ENCODE peak calls at places on chromosome 19, in four cellular contexts. S is IMR-90, G is H9, C is H1. P is an unnamed sample.

GRCh38 chr19:2333807-2334211 is 5.3 kb downstream of the SPPL2B start:
- DNase-seq in C (no peak), G (no peak), S (no peak), P (peak; percentile 37)

GRCh38 chr19:980133-980998 is 3.8 kb upstream of the WDR18 start:
- DNase-seq in G (peak; percentile 87), S (no peak), C (no peak), P (peak; percentile 80)

GRCh38 chr19:31553844-31554215 is 204.6 kb upstream of the TSHZ3 start:
- DNase-seq in C (no peak), G (no peak), S (no peak), P (no peak)

GRCh38 chr19:17671906-17672305 is 16.2 kb downstream of the UNC13A start:
- DNase-seq in G (peak; percentile 71), C (no peak), S (peak; percentile 37), P (peak; percentile 87)

GRCh38 chr19:19372656-19373416 is 32.6 kb upstream of the GATAD2A start:
- DNase-seq in S (peak; percentile 45), G (peak; percentile 72), C (no peak), P (peak; percentile 51)

GRCh38 chr19:10544242-10544752 is 593 bp downstream of the ATG4D start:
- DNase-seq in C (no peak), G (no peak), S (no peak), P (peak; percentile 42)

GRCh38 chr19:12788682-12789097 is 2.6 kb upstream of the JUNB start:
- DNase-seq in G (peak; percentile 59), C (no peak), S (peak; percentile 75), P (peak; percentile 73)

GRCh38 chr19:3753631-3754410 is 7.7 kb downstream of the APBA3 start:
- DNase-seq in G (no peak), C (no peak), S (no peak), P (no peak)

GRCh38 chr19:13849277-13849676 is 27.7 kb upstream of the NANOS3 start:
- DNase-seq in C (no peak), S (no peak), G (peak; percentile 30), P (no peak)

GRCh38 chr19:37817180-37817911 is 38.0 kb upstream of the ZNF573 start:
- DNase-seq in G (peak; percentile 91), S (peak; percentile 3), C (peak; percentile 10), P (peak; percentile 80)

GRCh38 chr19:49461656-49462055 is 8.6 kb downstream of the ALDH16A1 start:
- DNase-seq in C (no peak), S (no peak), G (no peak), P (no peak)

GRCh38 chr19:35943542-35944301 is 7.5 kb downstream of the LRFN3 start:
- DNase-seq in C (no peak), G (no peak), S (no peak), P (no peak)

GRCh38 chr19:2132191-2132590 is 19.2 kb downstream of the AP3D1 start:
- DNase-seq in S (no peak), G (no peak), C (no peak), P (no peak)

GRCh38 chr19:14517446-14517839 is 754 bp downstream of the DNAJB1 start:
- DNase-seq in C (no peak), S (peak; percentile 28), G (no peak), P (peak; percentile 33)

GRCh38 chr19:49592486-49593232 is 1.7 kb downstream of the PRR12 start:
- DNase-seq in C (no peak), G (peak; percentile 68), S (no peak), P (peak; percentile 69)

GRCh38 chr19:45342911-45343310 is 2.4 kb downstream of the KLC3 start:
- DNase-seq in C (no peak), S (no peak), G (no peak), P (no peak)

GRCh38 chr19:11244846-11245589 is 5.6 kb downstream of the ANGPTL8 start:
- DNase-seq in G (no peak), S (no peak), C (no peak), P (no peak)

GRCh38 chr19:49057636-49058234 is at the start of gene CGB7:
- DNase-seq in C (no peak), S (peak; percentile 35), G (peak; percentile 83), P (peak; percentile 69)

GRCh38 chr19:38355728-38356725 is 18.3 kb upstream of the PSMD8 start:
- DNase-seq in G (no peak), C (no peak), S (no peak), P (no peak)

GRCh38 chr19:32901504-32902161 is 32.1 kb upstream of the SLC7A9 start:
- DNase-seq in G (no peak), S (no peak), C (no peak), P (no peak)

GRCh38 chr19:54266133-54266532 is 9.1 kb upstream of the LILRB5 start:
- DNase-seq in G (peak; percentile 92), S (peak; percentile 59), C (peak; percentile 66), P (peak; percentile 92)

GRCh38 chr19:35963514-35963913 is 27.3 kb downstream of the LRFN3 start:
- DNase-seq in C (no peak), S (peak; percentile 56), G (peak; percentile 76), P (peak; percentile 76)

GRCh38 chr19:44943801-44944249 is 1.8 kb downstream of the APOC4 start:
- DNase-seq in G (no peak), C (no peak), S (no peak), P (no peak)

GRCh38 chr19:15562861-15563260 is 52.2 kb upstream of the CYP4F8 start:
- DNase-seq in C (no peak), S (peak; percentile 4), G (no peak), P (no peak)

GRCh38 chr19:45601524-45602522 is at the start of gene GPR4:
- DNase-seq in G (peak; percentile 81), C (no peak), S (no peak), P (peak; percentile 65)

GRCh38 chr19:8826371-8826770 is 5.7 kb downstream of the ZNF558 start:
- DNase-seq in G (no peak), S (no peak), C (no peak), P (peak; percentile 2)

GRCh38 chr19:31534786-31535185 is 185.6 kb upstream of the TSHZ3 start:
- DNase-seq in C (no peak), G (no peak), S (no peak), P (no peak)

GRCh38 chr19:40646564-40647254 is 43.7 kb downstream of the NUMBL start:
- DNase-seq in G (no peak), S (peak; percentile 42), C (no peak), P (no peak)

GRCh38 chr19:17170538-17171297 is 44.4 kb upstream of the USE1 start:
- DNase-seq in G (no peak), C (no peak), S (no peak), P (no peak)

GRCh38 chr19:12789904-12790619 is 1.2 kb upstream of the JUNB start:
- DNase-seq in G (peak; percentile 98), C (peak; percentile 87), S (peak; percentile 93), P (peak; percentile 98)

GRCh38 chr19:48997972-48998371 is 4.3 kb downstream of the RUVBL2 start:
- DNase-seq in C (no peak), G (peak; percentile 86), S (peak; percentile 45), P (peak; percentile 86)

GRCh38 chr19:15812059-15812722 is 3.3 kb downstream of the OR10H1 start:
- DNase-seq in C (no peak), S (no peak), G (no peak), P (no peak)

GRCh38 chr19:38044267-38045111 is 137.5 kb downstream of the SIPA1L3 start:
- DNase-seq in C (no peak), G (no peak), S (peak; percentile 68), P (peak; percentile 41)

GRCh38 chr19:32345261-32346207 is at the start of gene ZNF507:
- DNase-seq in S (peak; percentile 58), C (peak; percentile 23), G (peak; percentile 86), P (peak; percentile 89)

GRCh38 chr19:15673176-15673654 is 328 bp downstream of the CYP4F12 start:
- DNase-seq in S (no peak), G (no peak), C (no peak), P (no peak)

GRCh38 chr19:6010107-6010506 is 32.2 kb upstream of the RANBP3 start:
- DNase-seq in G (no peak), S (no peak), C (no peak), P (no peak)
- H4K5ac ChIP-seq in G (no peak overlapping the region), S (no peak overlapping the region), C (no peak overlapping the region), P (no peak overlapping the region)

GRCh38 chr19:41771410-41771809 is 16.1 kb downstream of the CEACAM6 start:
- DNase-seq in C (no peak), S (no peak), G (no peak), P (no peak)

GRCh38 chr19:41774515-41774980 is 19.2 kb downstream of the CEACAM6 start:
- DNase-seq in C (no peak), G (no peak), S (no peak), P (no peak)

GRCh38 chr19:41776700-41777099 is 19.7 kb upstream of the CEACAM3 start:
- DNase-seq in C (no peak), G (no peak), S (no peak), P (no peak)
- H3K4me1 ChIP-seq in C (no peaks in the 10 kb centered on the region), G (no peaks in the 10 kb centered on the region), S (no peaks in the 10 kb centered on the region), P (no peaks in the 10 kb centered on the region)

GRCh38 chr19:28014821-28015405 is 1198.0 kb downstream of the UQCRFS1 start:
- DNase-seq in C (no peak), G (no peak), S (no peak), P (no peak)
- H4K5ac ChIP-seq in C (no peak overlapping the region), G (no peak overlapping the region), S (no peak overlapping the region), P (no peak overlapping the region)

GRCh38 chr19:7124782-7125181 is 55.3 kb downstream of the ZNF557 start:
- DNase-seq in C (no peak), G (no peak), S (no peak), P (no peak)
- H3K4me1 ChIP-seq in C (no peaks in the 10 kb centered on the region), G (no peaks in the 10 kb centered on the region), S (no peaks in the 10 kb centered on the region), P (no peaks in the 10 kb centered on the region)

GRCh38 chr19:29875931-29876330 is 64.1 kb downstream of the CCNE1 start:
- DNase-seq in C (no peak), G (no peak), S (no peak), P (no peak)
- H4K5ac ChIP-seq in C (no peak overlapping the region), G (no peak overlapping the region), S (no peak overlapping the region), P (no peak overlapping the region)

GRCh38 chr19:55678121-55678671 is 3.2 kb downstream of the EPN1 start:
- DNase-seq in G (no peak), C (no peak), S (no peak), P (no peak)
- H3K4me1 ChIP-seq in G (no peaks in the 10 kb centered on the region), C (peaks cover 6% of the 10 kb centered on the region), S (peaks cover 10% of the 10 kb centered on the region), P (peaks cover 2% of the 10 kb centered on the region)

GRCh38 chr19:39411006-39411831 is 1.2 kb upstream of the PLEKHG2 start:
- DNase-seq in C (no peak), S (peak; percentile 68), G (no peak), P (peak; percentile 42)
- H4K5ac ChIP-seq in C (no peak overlapping the region), S (peak overlapping the region; percentile 87), G (no peak overlapping the region), P (no peak overlapping the region)

P was measured in mesendoderm.